ENCODE peak calls at places on chromosomes 2 and 18, in ten cellular contexts. R, W, S, H, Q, T, O, X, J and N are unnamed samples.

GRCh38 chr2:60565472-60565871 is 12.0 kb upstream of the BCL11A start:
- DNase-seq in R (no peak), W (no peak), S (no peak), H (no peak), Q (no peak), T (no peak), O (no peak), X (no peak), J (peak; percentile 85), N (no peak)

GRCh38 chr2:189407161-189407943 is 33.9 kb upstream of the WDR75 start:
- DNase-seq in R (no peak), W (no peak), S (no peak), H (no peak), Q (no peak), T (no peak), O (no peak), X (peak; percentile 55), J (no peak), N (no peak)

GRCh38 chr2:64599469-64599868 is 54.2 kb downstream of the SERTAD2 start:
- DNase-seq in R (no peak), W (no peak), S (no peak), H (no peak), Q (no peak), T (no peak), O (no peak), X (no peak), J (no peak), N (no peak)

GRCh38 chr2:180077295-180077906 is 70.3 kb upstream of the CWC22 start:
- DNase-seq in R (no peak), W (no peak), S (no peak), H (no peak), Q (peak; percentile 5), T (no peak), O (no peak), X (no peak), J (peak; percentile 68), N (peak; percentile 21)

GRCh38 chr2:158914731-158915130 is 53.7 kb upstream of the TANC1 start:
- DNase-seq in R (no peak), W (no peak), S (no peak), H (no peak), Q (no peak), T (no peak), O (no peak), X (no peak), J (no peak), N (no peak)

GRCh38 chr18:1914489-1914888 is 656.8 kb downstream of the METTL4 start:
- DNase-seq in R (peak; percentile 7), W (no peak), S (no peak), H (no peak), Q (no peak), T (no peak), O (no peak), X (no peak), J (peak; percentile 53), N (no peak)

GRCh38 chr2:95208101-95208500 is 780 bp downstream of the ZNF892 start:
- DNase-seq in R (no peak), W (no peak), S (no peak), H (no peak), Q (no peak), T (no peak), O (no peak), X (no peak), J (no peak), N (no peak)

GRCh38 chr2:191688934-191689695 is 11.2 kb downstream of the NABP1 start:
- DNase-seq in R (no peak), W (no peak), S (no peak), H (no peak), Q (no peak), T (no peak), O (no peak), X (peak; percentile 86), J (no peak), N (no peak)

GRCh38 chr2:222888716-222889115 is 27.9 kb downstream of the ACSL3 start:
- DNase-seq in R (no peak), W (no peak), S (no peak), H (no peak), Q (no peak), T (no peak), O (no peak), X (no peak), J (no peak), N (no peak)

GRCh38 chr2:100799701-100800100 is 20.2 kb upstream of the NPAS2 start:
- DNase-seq in R (peak; percentile 78), W (no peak), S (no peak), H (no peak), Q (no peak), T (no peak), O (no peak), X (no peak), J (no peak), N (no peak)

GRCh38 chr18:13232060-13232917 is 13.7 kb downstream of the LDLRAD4 start:
- DNase-seq in R (peak; percentile 31), W (no peak), S (no peak), H (peak; percentile 63), Q (no peak), T (no peak), O (no peak), X (no peak), J (no peak), N (no peak)

GRCh38 chr2:85326946-85327756 is 638 bp downstream of the TGOLN2 start:
- DNase-seq in R (no peak), W (peak; percentile 41), S (peak; percentile 44), H (peak; percentile 78), Q (peak; percentile 55), T (peak; percentile 27), O (peak; percentile 37), X (no peak), J (peak; percentile 61), N (peak; percentile 33)

GRCh38 chr2:173972636-173973035 is 7.5 kb upstream of the SP3 start:
- DNase-seq in R (no peak), W (no peak), S (no peak), H (no peak), Q (no peak), T (peak; percentile 40), O (no peak), X (no peak), J (no peak), N (no peak)

GRCh38 chr2:186256540-186256939 is 229.5 kb upstream of the ZC3H15 start:
- DNase-seq in R (no peak), W (no peak), S (no peak), H (no peak), Q (peak; percentile 18), T (peak; percentile 6), O (no peak), X (peak; percentile 3), J (peak; percentile 64), N (peak; percentile 17)

GRCh38 chr2:112566104-112566503 is 18.3 kb upstream of the CHCHD5 start:
- DNase-seq in R (no peak), W (no peak), S (no peak), H (no peak), Q (no peak), T (no peak), O (no peak), X (no peak), J (no peak), N (no peak)

GRCh38 chr2:227876536-227876882 is 5.1 kb downstream of the DAW1 start:
- DNase-seq in R (no peak), W (no peak), S (no peak), H (no peak), Q (no peak), T (no peak), O (no peak), X (no peak), J (no peak), N (no peak)

GRCh38 chr2:149988361-149988760 is 400.8 kb upstream of the MMADHC start:
- DNase-seq in R (no peak), W (no peak), S (no peak), H (no peak), Q (no peak), T (no peak), O (no peak), X (no peak), J (no peak), N (no peak)

GRCh38 chr18:77635858-77636257 is 386.2 kb downstream of the GALR1 start:
- DNase-seq in R (no peak), W (no peak), S (no peak), H (no peak), Q (no peak), T (no peak), O (no peak), X (no peak), J (no peak), N (no peak)

GRCh38 chr18:74994502-74995403 is 214.2 kb downstream of the PTGR3 start:
- DNase-seq in R (peak; percentile 31), W (no peak), S (no peak), H (no peak), Q (peak; percentile 56), T (no peak), O (no peak), X (no peak), J (peak; percentile 60), N (no peak)

GRCh38 chr18:48164701-48165100 is 234.2 kb upstream of the SMAD2 start:
- DNase-seq in R (no peak), W (no peak), S (no peak), H (peak; percentile 50), Q (no peak), T (no peak), O (no peak), X (no peak), J (no peak), N (no peak)

GRCh38 chr2:163175294-163175693 is 336.7 kb upstream of the KCNH7 start:
- DNase-seq in R (no peak), W (no peak), S (no peak), H (no peak), Q (no peak), T (no peak), O (no peak), X (no peak), J (no peak), N (no peak)

GRCh38 chr18:25299899-25300298 is 52.1 kb downstream of the ZNF521 start:
- DNase-seq in R (no peak), W (no peak), S (no peak), H (no peak), Q (no peak), T (no peak), O (no peak), X (no peak), J (no peak), N (no peak)

GRCh38 chr2:26585100-26585499 is 56.1 kb downstream of the CIB4 start:
- DNase-seq in R (no peak), W (no peak), S (no peak), H (peak; percentile 37), Q (no peak), T (no peak), O (no peak), X (no peak), J (no peak), N (no peak)

GRCh38 chr2:219748673-219749570 is 121.5 kb downstream of the SLC4A3 start:
- DNase-seq in R (no peak), W (no peak), S (no peak), H (no peak), Q (no peak), T (no peak), O (no peak), X (no peak), J (no peak), N (peak; percentile 32)

GRCh38 chr18:49359732-49360444 is 100.6 kb downstream of the DYM start:
- DNase-seq in R (no peak), W (no peak), S (no peak), H (no peak), Q (peak; percentile 13), T (no peak), O (no peak), X (peak; percentile 76), J (peak; percentile 57), N (no peak)

GRCh38 chr2:240305369-240305962 is 130.0 kb upstream of the GPC1 start:
- DNase-seq in R (no peak), W (no peak), S (no peak), H (no peak), Q (no peak), T (no peak), O (no peak), X (no peak), J (no peak), N (no peak)

GRCh38 chr2:161379740-161380139 is 36.4 kb upstream of the TBR1 start:
- DNase-seq in R (no peak), W (no peak), S (no peak), H (no peak), Q (no peak), T (no peak), O (no peak), X (no peak), J (no peak), N (no peak)

GRCh38 chr2:71801969-71802368 is 345.7 kb downstream of the CYP26B1 start:
- DNase-seq in R (no peak), W (no peak), S (no peak), H (peak; percentile 88), Q (no peak), T (peak; percentile 50), O (no peak), X (no peak), J (peak; percentile 19), N (peak; percentile 30)